ENCODE peak calls at places on chromosomes 12 and 14, in five cellular contexts. T, N, W, V and J are unnamed samples.

GRCh38 chr14:94582199-94582750 is 1.0 kb downstream of the SERPINA5 start:
- DNase-seq in T (no peak), N (no peak), W (no peak), V (no peak), J (no peak)

GRCh38 chr12:51341259-51342007 is 5.0 kb downstream of the CELA1 start:
- DNase-seq in T (peak), N (peak), W (peak), V (peak), J (peak)

GRCh38 chr12:110780448-110780847 is 37.8 kb upstream of the PPP1CC start:
- DNase-seq in T (no peak), N (no peak), W (no peak), V (no peak), J (no peak)

GRCh38 chr12:65004270-65004669 is 116.8 kb downstream of the WIF1 start:
- DNase-seq in T (no peak), N (no peak), W (peak), V (no peak), J (no peak)

GRCh38 chr14:105019861-105020814 is 745 bp downstream of the CDCA4 start:
- DNase-seq in T (peak), N (peak), W (peak), V (no peak), J (no peak)

GRCh38 chr12:48969160-48969771 is 2.3 kb downstream of the WNT10B start:
- DNase-seq in T (no peak), N (no peak), W (no peak), V (no peak), J (no peak)

GRCh38 chr14:99191663-99192621 is 80.1 kb downstream of the BCL11B start:
- DNase-seq in T (peak), N (no peak), W (peak), V (no peak), J (peak)

GRCh38 chr14:106347890-106348755 is 821.7 kb downstream of the TMEM121 start:
- DNase-seq in T (no peak), N (no peak), W (no peak), V (no peak), J (no peak)

GRCh38 chr12:66288121-66288520 is 14.2 kb upstream of the HELB start:
- DNase-seq in T (no peak), N (no peak), W (no peak), V (no peak), J (no peak)

GRCh38 chr14:73696466-73697390 is 17.5 kb downstream of the PNMA1 start:
- DNase-seq in T (peak), N (peak), W (peak), V (no peak), J (no peak)

GRCh38 chr14:100988411-100988900 is 84.9 kb upstream of the RTL1 start:
- DNase-seq in T (no peak), N (no peak), W (no peak), V (no peak), J (no peak)

GRCh38 chr12:28535216-28535615 is 345.0 kb downstream of the CCDC91 start:
- DNase-seq in T (peak), N (no peak), W (peak), V (no peak), J (no peak)

GRCh38 chr12:82329508-82329907 is 28.7 kb downstream of the CCDC59 start:
- DNase-seq in T (no peak), N (no peak), W (no peak), V (no peak), J (no peak)

GRCh38 chr14:99757331-99758070 is 35.7 kb upstream of the EML1 start:
- DNase-seq in T (peak), N (no peak), W (peak), V (no peak), J (no peak)

GRCh38 chr12:24661657-24662096 is 287.2 kb downstream of the BCAT1 start:
- DNase-seq in T (no peak), N (no peak), W (no peak), V (no peak), J (no peak)

GRCh38 chr12:25249951-25250738 is 584 bp downstream of the KRAS start:
- DNase-seq in T (peak), N (peak), W (peak), V (no peak), J (peak)

GRCh38 chr12:110931315-110931728 is 10.9 kb upstream of the MYL2 start:
- DNase-seq in T (no peak), N (peak), W (no peak), V (no peak), J (no peak)

GRCh38 chr14:69056389-69056788 is 77.3 kb upstream of the ACTN1 start:
- DNase-seq in T (no peak), N (no peak), W (no peak), V (no peak), J (no peak)